ENCODE peak calls at places on chromosomes 2 and 18, in eight cellular contexts. One of them, this sample, is unnamed.

GRCh38 chr2:217928324-217929293 is 74.2 kb downstream of the TNS1 start:
- DNase-seq in HT1080: no peak
- DNase-seq in non-pigmented ciliary epithelial cell: no peak
- DNase-seq in RWPE1: no peak
- DNase-seq in NAMALWA: no peak
- DNase-seq in Right ventricle myocardium superior: peak
- DNase-seq in myocyte: no peak
- DNase-seq in T-helper 1 cell: no peak
- DNase-seq in this sample: no peak

GRCh38 chr2:106537047-106537446 is 49.9 kb downstream of the CD8B2 start:
- DNase-seq in RWPE1: no peak
- DNase-seq in non-pigmented ciliary epithelial cell: no peak
- DNase-seq in myocyte: no peak
- DNase-seq in NAMALWA: peak
- DNase-seq in HT1080: no peak
- DNase-seq in T-helper 1 cell: no peak
- DNase-seq in Right ventricle myocardium superior: no peak
- DNase-seq in this sample: no peak

GRCh38 chr2:68469935-68470334 is 2.5 kb downstream of the APLF start:
- DNase-seq in NAMALWA: no peak
- DNase-seq in HT1080: no peak
- DNase-seq in T-helper 1 cell: no peak
- DNase-seq in myocyte: no peak
- DNase-seq in non-pigmented ciliary epithelial cell: no peak
- DNase-seq in Right ventricle myocardium superior: no peak
- DNase-seq in RWPE1: no peak
- DNase-seq in this sample: no peak

GRCh38 chr2:46716806-46717732 is 198.5 kb downstream of the MCFD2 start:
- DNase-seq in myocyte: no peak
- DNase-seq in T-helper 1 cell: no peak
- DNase-seq in NAMALWA: no peak
- DNase-seq in Right ventricle myocardium superior: no peak
- DNase-seq in RWPE1: no peak
- DNase-seq in HT1080: no peak
- DNase-seq in non-pigmented ciliary epithelial cell: no peak
- DNase-seq in this sample: no peak

GRCh38 chr2:69013123-69013836 is at the start of gene ANTXR1:
- DNase-seq in Right ventricle myocardium superior: peak
- DNase-seq in T-helper 1 cell: no peak
- DNase-seq in HT1080: peak
- DNase-seq in RWPE1: peak
- DNase-seq in NAMALWA: no peak
- DNase-seq in myocyte: peak
- DNase-seq in non-pigmented ciliary epithelial cell: no peak
- DNase-seq in this sample: no peak

GRCh38 chr2:155377931-155378444 is 679.5 kb downstream of the KCNJ3 start:
- DNase-seq in myocyte: no peak
- DNase-seq in RWPE1: no peak
- DNase-seq in Right ventricle myocardium superior: no peak
- DNase-seq in HT1080: no peak
- DNase-seq in T-helper 1 cell: no peak
- DNase-seq in NAMALWA: peak
- DNase-seq in non-pigmented ciliary epithelial cell: no peak
- DNase-seq in this sample: no peak

GRCh38 chr18:27746241-27746640 is 430.7 kb downstream of the CDH2 start:
- DNase-seq in Right ventricle myocardium superior: no peak
- DNase-seq in non-pigmented ciliary epithelial cell: no peak
- DNase-seq in HT1080: no peak
- DNase-seq in RWPE1: no peak
- DNase-seq in T-helper 1 cell: no peak
- DNase-seq in myocyte: no peak
- DNase-seq in NAMALWA: no peak
- DNase-seq in this sample: no peak

GRCh38 chr2:222707689-222708273 is 36.3 kb downstream of the MOGAT1 start:
- DNase-seq in T-helper 1 cell: no peak
- DNase-seq in non-pigmented ciliary epithelial cell: peak
- DNase-seq in myocyte: peak
- DNase-seq in Right ventricle myocardium superior: no peak
- DNase-seq in HT1080: peak
- DNase-seq in NAMALWA: no peak
- DNase-seq in RWPE1: no peak
- DNase-seq in this sample: no peak

GRCh38 chr2:98582523-98582922 is 25.8 kb downstream of the COA5 start:
- DNase-seq in myocyte: no peak
- DNase-seq in NAMALWA: no peak
- DNase-seq in T-helper 1 cell: no peak
- DNase-seq in RWPE1: no peak
- DNase-seq in non-pigmented ciliary epithelial cell: no peak
- DNase-seq in HT1080: no peak
- DNase-seq in Right ventricle myocardium superior: no peak
- DNase-seq in this sample: no peak

GRCh38 chr2:197168705-197169104 is 141.9 kb downstream of the ANKRD44 start:
- DNase-seq in NAMALWA: peak
- DNase-seq in Right ventricle myocardium superior: peak
- DNase-seq in HT1080: no peak
- DNase-seq in myocyte: peak
- DNase-seq in RWPE1: no peak
- DNase-seq in non-pigmented ciliary epithelial cell: no peak
- DNase-seq in T-helper 1 cell: no peak
- DNase-seq in this sample: peak

GRCh38 chr2:19536136-19536535 is 177.7 kb upstream of the OSR1 start:
- DNase-seq in NAMALWA: no peak
- DNase-seq in T-helper 1 cell: no peak
- DNase-seq in RWPE1: no peak
- DNase-seq in myocyte: no peak
- DNase-seq in HT1080: peak
- DNase-seq in Right ventricle myocardium superior: no peak
- DNase-seq in non-pigmented ciliary epithelial cell: no peak
- DNase-seq in this sample: no peak

GRCh38 chr2:233385489-233386044 is 31.3 kb downstream of the DGKD start:
- DNase-seq in NAMALWA: peak
- DNase-seq in RWPE1: no peak
- DNase-seq in T-helper 1 cell: no peak
- DNase-seq in non-pigmented ciliary epithelial cell: no peak
- DNase-seq in HT1080: no peak
- DNase-seq in myocyte: no peak
- DNase-seq in Right ventricle myocardium superior: no peak
- DNase-seq in this sample: no peak

GRCh38 chr2:240463866-240464481 is 28.5 kb downstream of the GPC1 start:
- DNase-seq in myocyte: no peak
- DNase-seq in RWPE1: no peak
- DNase-seq in HT1080: no peak
- DNase-seq in T-helper 1 cell: peak
- DNase-seq in Right ventricle myocardium superior: peak
- DNase-seq in non-pigmented ciliary epithelial cell: no peak
- DNase-seq in NAMALWA: no peak
- DNase-seq in this sample: no peak

GRCh38 chr18:36530676-36531405 is 233.3 kb downstream of the FHOD3 start:
- DNase-seq in HT1080: no peak
- DNase-seq in RWPE1: no peak
- DNase-seq in Right ventricle myocardium superior: no peak
- DNase-seq in non-pigmented ciliary epithelial cell: no peak
- DNase-seq in myocyte: no peak
- DNase-seq in T-helper 1 cell: no peak
- DNase-seq in NAMALWA: no peak
- DNase-seq in this sample: no peak

GRCh38 chr2:68722712-68723111 is 11.9 kb upstream of the ARHGAP25 start:
- DNase-seq in RWPE1: no peak
- DNase-seq in Right ventricle myocardium superior: no peak
- DNase-seq in NAMALWA: no peak
- DNase-seq in HT1080: no peak
- DNase-seq in non-pigmented ciliary epithelial cell: no peak
- DNase-seq in myocyte: no peak
- DNase-seq in T-helper 1 cell: no peak
- DNase-seq in this sample: no peak

GRCh38 chr18:63994783-63995399 is 25.0 kb downstream of the SERPINB8 start:
- DNase-seq in RWPE1: peak
- DNase-seq in Right ventricle myocardium superior: peak
- DNase-seq in T-helper 1 cell: no peak
- DNase-seq in HT1080: peak
- DNase-seq in myocyte: peak
- DNase-seq in non-pigmented ciliary epithelial cell: no peak
- DNase-seq in NAMALWA: peak
- DNase-seq in this sample: peak

GRCh38 chr2:46555011-46555410 is 75.6 kb downstream of the TMEM247 start:
- DNase-seq in T-helper 1 cell: no peak
- DNase-seq in HT1080: no peak
- DNase-seq in RWPE1: no peak
- DNase-seq in non-pigmented ciliary epithelial cell: no peak
- DNase-seq in NAMALWA: peak
- DNase-seq in Right ventricle myocardium superior: no peak
- DNase-seq in myocyte: no peak
- DNase-seq in this sample: no peak

GRCh38 chr2:133421516-133422324 is 146.5 kb downstream of the NCKAP5 start:
- DNase-seq in HT1080: peak
- DNase-seq in T-helper 1 cell: no peak
- DNase-seq in NAMALWA: no peak
- DNase-seq in RWPE1: no peak
- DNase-seq in non-pigmented ciliary epithelial cell: no peak
- DNase-seq in Right ventricle myocardium superior: no peak
- DNase-seq in myocyte: peak
- DNase-seq in this sample: no peak

GRCh38 chr2:19711470-19712372 is 190.1 kb downstream of the TTC32 start:
- DNase-seq in myocyte: peak
- DNase-seq in non-pigmented ciliary epithelial cell: peak
- DNase-seq in NAMALWA: peak
- DNase-seq in HT1080: peak
- DNase-seq in T-helper 1 cell: no peak
- DNase-seq in RWPE1: peak
- DNase-seq in Right ventricle myocardium superior: peak
- DNase-seq in this sample: no peak

GRCh38 chr2:177078843-177079242 is 133.8 kb upstream of the HNRNPA3 start:
- DNase-seq in NAMALWA: no peak
- DNase-seq in non-pigmented ciliary epithelial cell: no peak
- DNase-seq in HT1080: no peak
- DNase-seq in myocyte: no peak
- DNase-seq in RWPE1: no peak
- DNase-seq in T-helper 1 cell: no peak
- DNase-seq in Right ventricle myocardium superior: no peak
- DNase-seq in this sample: no peak

GRCh38 chr2:69036926-69037325 is 23.9 kb downstream of the ANTXR1 start:
- DNase-seq in RWPE1: no peak
- DNase-seq in non-pigmented ciliary epithelial cell: no peak
- DNase-seq in HT1080: no peak
- DNase-seq in Right ventricle myocardium superior: no peak
- DNase-seq in NAMALWA: no peak
- DNase-seq in myocyte: peak
- DNase-seq in T-helper 1 cell: no peak
- DNase-seq in this sample: no peak

GRCh38 chr2:239832995-239833727 is 192.0 kb downstream of the NDUFA10 start:
- DNase-seq in HT1080: no peak
- DNase-seq in non-pigmented ciliary epithelial cell: no peak
- DNase-seq in Right ventricle myocardium superior: no peak
- DNase-seq in myocyte: no peak
- DNase-seq in RWPE1: no peak
- DNase-seq in T-helper 1 cell: no peak
- DNase-seq in NAMALWA: no peak
- DNase-seq in this sample: no peak

GRCh38 chr18:28651298-28651697 is 474.4 kb upstream of the CDH2 start:
- DNase-seq in T-helper 1 cell: no peak
- DNase-seq in RWPE1: no peak
- DNase-seq in HT1080: no peak
- DNase-seq in myocyte: no peak
- DNase-seq in NAMALWA: no peak
- DNase-seq in non-pigmented ciliary epithelial cell: no peak
- DNase-seq in Right ventricle myocardium superior: no peak
- DNase-seq in this sample: no peak

This sample was measured in effector memory CD4-positive, alpha-beta T cell.